ENCODE peak calls at places on chromosome 12, in eight cellular contexts. G, J, A, Y, K, X, N and O are unnamed samples.

GRCh38 chr12:47458273-47458672 is 247.6 kb downstream of the RPAP3 start:
- DNase-seq in G (no peak), J (no peak), A (no peak), Y (no peak), K (no peak), X (peak; percentile 8), N (no peak), O (no peak)

GRCh38 chr12:100348657-100349454 is 8.0 kb upstream of the SLC17A8 start:
- DNase-seq in G (no peak), J (peak; percentile 47), A (peak; percentile 42), Y (peak; percentile 26), K (no peak), X (peak; percentile 73), N (peak; percentile 25), O (no peak)

GRCh38 chr12:124884587-124885438 is 21.1 kb upstream of the SCARB1 start:
- DNase-seq in G (no peak), J (no peak), A (no peak), Y (no peak), K (no peak), X (peak; percentile 77), N (no peak), O (peak; percentile 11)

GRCh38 chr12:1503281-1503711 is 91.1 kb downstream of the FBXL14 start:
- DNase-seq in G (no peak), J (no peak), A (no peak), Y (no peak), K (no peak), X (no peak), N (no peak), O (no peak)

GRCh38 chr12:15253990-15254389 is 32.8 kb upstream of the RERG start:
- DNase-seq in G (no peak), J (no peak), A (no peak), Y (no peak), K (no peak), X (peak; percentile 65), N (no peak), O (no peak)

GRCh38 chr12:2180737-2181082 is 127.9 kb downstream of the CACNA1C start:
- DNase-seq in G (no peak), J (no peak), A (no peak), Y (no peak), K (no peak), X (no peak), N (no peak), O (no peak)

GRCh38 chr12:63064080-63064479 is 86.9 kb downstream of the AVPR1A start:
- DNase-seq in G (peak; percentile 30), J (no peak), A (peak; percentile 73), Y (peak; percentile 58), K (no peak), X (no peak), N (peak; percentile 65), O (peak; percentile 28)

GRCh38 chr12:106248849-106249371 is 1.1 kb upstream of the CKAP4 start:
- DNase-seq in G (no peak), J (no peak), A (peak; percentile 78), Y (peak; percentile 24), K (no peak), X (no peak), N (peak; percentile 66), O (no peak)

GRCh38 chr12:65854629-65855028 is 30.3 kb downstream of the HMGA2 start:
- DNase-seq in G (no peak), J (no peak), A (peak; percentile 46), Y (no peak), K (no peak), X (no peak), N (peak; percentile 48), O (no peak)

GRCh38 chr12:93911436-93911835 is 234.3 kb downstream of the CRADD start:
- DNase-seq in G (no peak), J (no peak), A (no peak), Y (no peak), K (no peak), X (no peak), N (peak; percentile 47), O (no peak)

GRCh38 chr12:29103539-29103974 is 45.5 kb upstream of the FAR2 start:
- DNase-seq in G (no peak), J (no peak), A (no peak), Y (peak; percentile 60), K (no peak), X (no peak), N (no peak), O (peak; percentile 45)

GRCh38 chr12:67795235-67795634 is 146.7 kb downstream of the DYRK2 start:
- DNase-seq in G (no peak), J (no peak), A (peak; percentile 40), Y (no peak), K (no peak), X (peak; percentile 60), N (no peak), O (no peak)

GRCh38 chr12:58640314-58640713 is 280.0 kb downstream of the LRIG3 start:
- DNase-seq in G (peak; percentile 37), J (no peak), A (peak; percentile 49), Y (no peak), K (no peak), X (peak; percentile 22), N (no peak), O (no peak)

GRCh38 chr12:77882709-77883108 is 52.0 kb downstream of the NAV3 start:
- DNase-seq in G (no peak), J (no peak), A (no peak), Y (no peak), K (no peak), X (no peak), N (no peak), O (no peak)

GRCh38 chr12:20184514-20184913 is 183.8 kb upstream of the PDE3A start:
- DNase-seq in G (no peak), J (no peak), A (no peak), Y (no peak), K (no peak), X (peak; percentile 39), N (no peak), O (no peak)

GRCh38 chr12:123351349-123351748 is 13.3 kb downstream of the SBNO1 start:
- DNase-seq in G (no peak), J (no peak), A (no peak), Y (no peak), K (no peak), X (no peak), N (no peak), O (no peak)

GRCh38 chr12:108565976-108566375 is 3.6 kb downstream of the ISCU start:
- DNase-seq in G (no peak), J (no peak), A (peak; percentile 72), Y (peak; percentile 58), K (peak; percentile 53), X (peak; percentile 97), N (peak; percentile 85), O (peak; percentile 77)

GRCh38 chr12:96300064-96300463 is 100.2 kb downstream of the CDK17 start:
- DNase-seq in G (no peak), J (no peak), A (no peak), Y (no peak), K (no peak), X (no peak), N (no peak), O (no peak)

GRCh38 chr12:121124402-121125109 is 8.1 kb upstream of the P2RX7 start:
- DNase-seq in G (peak; percentile 83), J (no peak), A (peak; percentile 97), Y (no peak), K (no peak), X (no peak), N (peak; percentile 92), O (no peak)

GRCh38 chr12:96239711-96240234 is 45.6 kb downstream of the ELK3 start:
- DNase-seq in G (no peak), J (no peak), A (no peak), Y (no peak), K (no peak), X (peak; percentile 50), N (peak; percentile 82), O (no peak)